ENCODE peak calls at places on chromosomes 2 and 18, in six cellular contexts. One of them, this sample, is unnamed. For H3K4me1, the result is how much of the 10 kb centered on the place peaks cover.

GRCh38 chr2:165469417-165469816 is at the start of gene CSRNP3:
- DNase-seq in neuronal stem cell: peak
- DNase-seq in suprapubic skin: no peak
- DNase-seq in psoas muscle: no peak
- DNase-seq in heart left ventricle: peak
- DNase-seq in adipocyte: peak
- DNase-seq in this sample: peak

GRCh38 chr2:188235364-188235763 is 56.3 kb upstream of the GULP1 start:
- DNase-seq in psoas muscle: no peak
- DNase-seq in neuronal stem cell: no peak
- DNase-seq in heart left ventricle: no peak
- DNase-seq in adipocyte: no peak
- DNase-seq in suprapubic skin: no peak
- DNase-seq in this sample: no peak

GRCh38 chr18:65751145-65752085 is 603 bp downstream of the CDH7 start:
- DNase-seq in adipocyte: no peak
- DNase-seq in suprapubic skin: no peak
- DNase-seq in heart left ventricle: no peak
- DNase-seq in neuronal stem cell: peak
- DNase-seq in psoas muscle: peak
- DNase-seq in this sample: no peak

GRCh38 chr2:54574107-54574859 is 118.2 kb downstream of the SPTBN1 start:
- DNase-seq in psoas muscle: no peak
- DNase-seq in neuronal stem cell: no peak
- DNase-seq in suprapubic skin: no peak
- DNase-seq in heart left ventricle: peak
- DNase-seq in adipocyte: no peak
- DNase-seq in this sample: peak

GRCh38 chr2:169362346-169363026 is at the start of gene LRP2:
- DNase-seq in adipocyte: peak
- DNase-seq in neuronal stem cell: peak
- DNase-seq in suprapubic skin: no peak
- DNase-seq in psoas muscle: peak
- DNase-seq in heart left ventricle: no peak
- DNase-seq in this sample: peak

GRCh38 chr2:163897799-163898198 is 162.0 kb upstream of the FIGN start:
- DNase-seq in psoas muscle: no peak
- DNase-seq in adipocyte: no peak
- DNase-seq in suprapubic skin: no peak
- DNase-seq in heart left ventricle: no peak
- DNase-seq in neuronal stem cell: no peak
- DNase-seq in this sample: no peak

GRCh38 chr2:17610521-17610920 is 70.0 kb downstream of the VSNL1 start:
- DNase-seq in heart left ventricle: peak
- DNase-seq in adipocyte: no peak
- DNase-seq in psoas muscle: no peak
- DNase-seq in suprapubic skin: no peak
- DNase-seq in neuronal stem cell: no peak
- DNase-seq in this sample: peak

GRCh38 chr18:8658858-8659485 is 46.4 kb upstream of the MTCL1 start:
- DNase-seq in adipocyte: no peak
- DNase-seq in suprapubic skin: no peak
- DNase-seq in psoas muscle: no peak
- DNase-seq in heart left ventricle: no peak
- DNase-seq in neuronal stem cell: no peak
- DNase-seq in this sample: no peak

GRCh38 chr2:119659601-119660342 is 19.2 kb upstream of the TMEM177 start:
- DNase-seq in suprapubic skin: no peak
- DNase-seq in neuronal stem cell: peak
- DNase-seq in adipocyte: peak
- DNase-seq in heart left ventricle: peak
- DNase-seq in psoas muscle: no peak
- DNase-seq in this sample: peak

GRCh38 chr2:72300147-72300684 is 152.6 kb upstream of the CYP26B1 start:
- DNase-seq in neuronal stem cell: no peak
- DNase-seq in adipocyte: no peak
- DNase-seq in heart left ventricle: no peak
- DNase-seq in suprapubic skin: no peak
- DNase-seq in psoas muscle: no peak
- DNase-seq in this sample: no peak

GRCh38 chr2:159944874-159945273 is 117.5 kb downstream of the PLA2R1 start:
- DNase-seq in heart left ventricle: no peak
- DNase-seq in neuronal stem cell: no peak
- DNase-seq in adipocyte: no peak
- DNase-seq in psoas muscle: no peak
- DNase-seq in suprapubic skin: no peak
- DNase-seq in this sample: no peak

GRCh38 chr2:240465765-240466578 is 30.5 kb downstream of the GPC1 start:
- DNase-seq in heart left ventricle: peak
- DNase-seq in adipocyte: no peak
- DNase-seq in neuronal stem cell: no peak
- DNase-seq in psoas muscle: peak
- DNase-seq in suprapubic skin: peak
- DNase-seq in this sample: no peak

GRCh38 chr2:112621792-112622527 is 23.8 kb upstream of the SLC20A1 start:
- DNase-seq in heart left ventricle: no peak
- DNase-seq in adipocyte: peak
- DNase-seq in neuronal stem cell: no peak
- DNase-seq in suprapubic skin: no peak
- DNase-seq in psoas muscle: no peak
- DNase-seq in this sample: peak

GRCh38 chr2:240557101-240557751 is 562 bp downstream of the ANKMY1 start:
- DNase-seq in psoas muscle: peak
- DNase-seq in neuronal stem cell: no peak
- DNase-seq in adipocyte: peak
- DNase-seq in suprapubic skin: no peak
- DNase-seq in heart left ventricle: no peak
- DNase-seq in this sample: peak

GRCh38 chr2:67917332-67918054 is 145.3 kb downstream of the C1D start:
- DNase-seq in psoas muscle: no peak
- DNase-seq in suprapubic skin: no peak
- DNase-seq in heart left ventricle: no peak
- DNase-seq in neuronal stem cell: no peak
- DNase-seq in adipocyte: peak
- DNase-seq in this sample: peak

GRCh38 chr2:8500124-8501054 is 181.5 kb upstream of the ID2 start:
- DNase-seq in psoas muscle: no peak
- DNase-seq in adipocyte: no peak
- DNase-seq in suprapubic skin: no peak
- DNase-seq in neuronal stem cell: no peak
- DNase-seq in heart left ventricle: no peak
- DNase-seq in this sample: peak

GRCh38 chr2:147076634-147077033 is 768.2 kb upstream of the ACVR2A start:
- DNase-seq in heart left ventricle: no peak
- DNase-seq in neuronal stem cell: no peak
- DNase-seq in suprapubic skin: no peak
- DNase-seq in psoas muscle: no peak
- DNase-seq in adipocyte: peak
- DNase-seq in this sample: peak

GRCh38 chr2:240300261-240300821 is 135.1 kb upstream of the GPC1 start:
- DNase-seq in psoas muscle: peak
- DNase-seq in adipocyte: no peak
- DNase-seq in suprapubic skin: peak
- DNase-seq in neuronal stem cell: no peak
- DNase-seq in heart left ventricle: peak
- DNase-seq in this sample: peak

GRCh38 chr2:173058097-173058496 is 17.5 kb upstream of the MAP3K20 start:
- DNase-seq in psoas muscle: peak
- DNase-seq in suprapubic skin: no peak
- DNase-seq in heart left ventricle: no peak
- DNase-seq in adipocyte: peak
- DNase-seq in neuronal stem cell: no peak
- DNase-seq in this sample: peak
- H3K4me1 ChIP-seq in psoas muscle: under half
- H3K4me1 ChIP-seq in suprapubic skin: under half
- H3K4me1 ChIP-seq in heart left ventricle: under half
- H3K4me1 ChIP-seq in adipocyte: under half
- H3K4me1 ChIP-seq in neuronal stem cell: under half
- H3K4me1 ChIP-seq in this sample: under half

GRCh38 chr2:171320208-171320621 is 113.6 kb downstream of the METTL8 start:
- DNase-seq in suprapubic skin: no peak
- DNase-seq in adipocyte: no peak
- DNase-seq in heart left ventricle: no peak
- DNase-seq in neuronal stem cell: no peak
- DNase-seq in psoas muscle: no peak
- DNase-seq in this sample: no peak
- H3K4me3 ChIP-seq in suprapubic skin: no peak
- H3K4me3 ChIP-seq in adipocyte: no peak
- H3K4me3 ChIP-seq in heart left ventricle: no peak
- H3K4me3 ChIP-seq in neuronal stem cell: no peak
- H3K4me3 ChIP-seq in psoas muscle: no peak
- H3K4me3 ChIP-seq in this sample: no peak

DNA sequence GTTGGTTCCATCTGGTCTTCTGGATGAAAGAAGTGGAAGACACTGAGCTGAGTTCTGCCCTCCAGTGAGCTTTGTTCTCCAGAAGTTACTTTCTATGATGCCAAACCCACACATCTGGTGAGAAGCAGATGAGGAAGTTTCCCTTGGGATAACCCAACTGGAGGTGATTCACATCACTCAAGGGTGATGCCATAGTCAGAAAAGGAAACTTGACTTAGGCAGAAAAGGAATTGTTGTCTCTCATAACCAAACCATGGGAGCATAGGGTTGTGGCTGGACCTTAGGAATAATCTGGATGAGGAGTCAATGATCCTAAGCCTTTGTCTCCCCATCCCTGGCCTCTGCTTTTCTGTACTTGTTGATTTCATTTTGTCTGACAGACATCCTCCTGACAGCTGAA is 43.7 kb downstream of the CDC42EP3 start:
- DNase-seq in psoas muscle: no peak
- DNase-seq in neuronal stem cell: no peak
- DNase-seq in suprapubic skin: no peak
- DNase-seq in heart left ventricle: no peak
- DNase-seq in adipocyte: no peak
- DNase-seq in this sample: peak
- H3K4me1 ChIP-seq in psoas muscle: half or more
- H3K4me1 ChIP-seq in neuronal stem cell: under half
- H3K4me1 ChIP-seq in suprapubic skin: under half
- H3K4me1 ChIP-seq in heart left ventricle: under half
- H3K4me1 ChIP-seq in adipocyte: under half
- H3K4me1 ChIP-seq in this sample: half or more

GRCh38 chr2:234491281-234491680 is 5.6 kb downstream of the ARL4C start:
- DNase-seq in psoas muscle: no peak
- DNase-seq in suprapubic skin: no peak
- DNase-seq in adipocyte: no peak
- DNase-seq in neuronal stem cell: no peak
- DNase-seq in heart left ventricle: no peak
- DNase-seq in this sample: no peak

GRCh38 chr2:234491897-234492296 is 5.0 kb downstream of the ARL4C start:
- DNase-seq in heart left ventricle: no peak
- DNase-seq in psoas muscle: no peak
- DNase-seq in suprapubic skin: no peak
- DNase-seq in neuronal stem cell: no peak
- DNase-seq in adipocyte: no peak
- DNase-seq in this sample: no peak

GRCh38 chr2:234493117-234493516 is 3.8 kb downstream of the ARL4C start:
- DNase-seq in adipocyte: no peak
- DNase-seq in suprapubic skin: no peak
- DNase-seq in heart left ventricle: no peak
- DNase-seq in neuronal stem cell: no peak
- DNase-seq in psoas muscle: no peak
- DNase-seq in this sample: no peak

GRCh38 chr2:234494361-234495075 is 2.4 kb downstream of the ARL4C start:
- DNase-seq in psoas muscle: no peak
- DNase-seq in neuronal stem cell: peak
- DNase-seq in adipocyte: peak
- DNase-seq in suprapubic skin: no peak
- DNase-seq in heart left ventricle: no peak
- DNase-seq in this sample: peak

DNA sequence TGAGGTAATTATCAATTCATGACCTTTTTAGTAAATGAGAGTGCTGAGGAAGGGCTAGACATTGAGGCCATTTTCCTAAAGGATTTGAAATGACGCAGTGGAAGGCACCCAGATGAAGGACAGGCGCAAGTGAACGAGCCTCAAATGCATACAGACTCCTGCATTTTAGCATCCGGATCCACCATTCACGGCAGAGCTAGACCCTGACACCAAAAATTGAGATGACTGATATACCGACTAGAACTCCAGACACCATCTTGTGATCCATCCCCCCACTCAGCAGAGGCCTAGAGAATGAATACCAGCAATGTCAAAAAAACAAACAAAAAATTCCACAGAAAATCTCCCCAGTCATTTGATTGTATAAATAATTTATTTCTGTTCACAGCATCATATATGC is 4.2 kb downstream of the ARL4C start:
- DNase-seq in adipocyte: no peak
- DNase-seq in psoas muscle: no peak
- DNase-seq in suprapubic skin: no peak
- DNase-seq in heart left ventricle: no peak
- DNase-seq in neuronal stem cell: no peak
- DNase-seq in this sample: no peak
- H3K4me3 ChIP-seq in adipocyte: no peak
- H3K4me3 ChIP-seq in psoas muscle: peak
- H3K4me3 ChIP-seq in suprapubic skin: peak
- H3K4me3 ChIP-seq in heart left ventricle: no peak
- H3K4me3 ChIP-seq in neuronal stem cell: no peak
- H3K4me3 ChIP-seq in this sample: no peak

GRCh38 chr2:233436691-233437438 is 82.6 kb downstream of the DGKD start:
- DNase-seq in adipocyte: no peak
- DNase-seq in psoas muscle: no peak
- DNase-seq in suprapubic skin: peak
- DNase-seq in neuronal stem cell: no peak
- DNase-seq in heart left ventricle: peak
- DNase-seq in this sample: no peak
- H3K4me1 ChIP-seq in adipocyte: under half
- H3K4me1 ChIP-seq in psoas muscle: half or more
- H3K4me1 ChIP-seq in suprapubic skin: under half
- H3K4me1 ChIP-seq in neuronal stem cell: under half
- H3K4me1 ChIP-seq in heart left ventricle: under half
- H3K4me1 ChIP-seq in this sample: under half

GRCh38 chr18:34223893-34224422 is 755 bp downstream of the NOL4 start:
- DNase-seq in adipocyte: no peak
- DNase-seq in psoas muscle: no peak
- DNase-seq in neuronal stem cell: no peak
- DNase-seq in suprapubic skin: no peak
- DNase-seq in heart left ventricle: no peak
- DNase-seq in this sample: peak
- H3K4me3 ChIP-seq in adipocyte: peak
- H3K4me3 ChIP-seq in psoas muscle: peak
- H3K4me3 ChIP-seq in neuronal stem cell: peak
- H3K4me3 ChIP-seq in suprapubic skin: peak
- H3K4me3 ChIP-seq in heart left ventricle: peak
- H3K4me3 ChIP-seq in this sample: peak

GRCh38 chr18:31354990-31355389 is 21.6 kb upstream of the DSG4 start:
- DNase-seq in adipocyte: no peak
- DNase-seq in psoas muscle: no peak
- DNase-seq in heart left ventricle: no peak
- DNase-seq in suprapubic skin: no peak
- DNase-seq in neuronal stem cell: no peak
- DNase-seq in this sample: no peak
- H3K4me1 ChIP-seq in adipocyte: under half
- H3K4me1 ChIP-seq in psoas muscle: under half
- H3K4me1 ChIP-seq in heart left ventricle: under half
- H3K4me1 ChIP-seq in suprapubic skin: under half
- H3K4me1 ChIP-seq in neuronal stem cell: under half
- H3K4me1 ChIP-seq in this sample: under half

This sample was measured in GM23248.